ENCODE peak calls at places on chromosomes 6 and 20, in eight cellular contexts. D is HFFc6; N is NCI-H345; O is activated CD4-positive, alpha-beta T cell treated with anti-CD3 and anti-CD28 coated beads for 4 hours; P is NCI-H1694 treated with DMSO at 0.1 percent for 48 hours; E is psoas muscle; C is foreskin fibroblast; M is memory B cell. V is an unnamed sample.

GRCh38 chr6:89371849-89372505 is 19.5 kb upstream of the UBE2J1 start:
- DNase-seq in E (peak), N (peak), D (peak), O (peak), C (peak), M (peak), P (peak), V (peak)

GRCh38 chr20:35886537-35886936 is 67.8 kb downstream of the SCAND1 start:
- DNase-seq in C (no peak), E (peak), N (no peak), D (no peak), O (no peak), P (peak), M (no peak), V (peak)

GRCh38 chr20:63756648-63756991 is 17.0 kb downstream of the SLC2A4RG start:
- DNase-seq in P (no peak), M (no peak), O (no peak), N (no peak), E (no peak), C (no peak), D (no peak), V (no peak)

GRCh38 chr20:35476288-35476687 is 20.9 kb downstream of the CEP250 start:
- DNase-seq in M (no peak), O (no peak), E (no peak), D (no peak), N (no peak), P (no peak), C (no peak), V (no peak)

GRCh38 chr6:81864124-81864523 is 111.6 kb upstream of the TENT5A start:
- DNase-seq in C (no peak), P (no peak), E (no peak), D (no peak), N (no peak), M (no peak), O (no peak), V (no peak)

GRCh38 chr20:36805396-36805795 is 31.8 kb upstream of the DSN1 start:
- DNase-seq in O (no peak), D (no peak), N (no peak), M (no peak), P (no peak), C (no peak), E (no peak), V (no peak)

GRCh38 chr6:162198072-162198471 is 529.5 kb downstream of the PRKN start:
- DNase-seq in O (no peak), M (no peak), C (no peak), E (no peak), D (no peak), N (no peak), P (no peak), V (no peak)

GRCh38 chr20:45905505-45906079 is 6.4 kb downstream of the PLTP start:
- DNase-seq in O (no peak), N (no peak), D (peak), E (no peak), M (no peak), C (no peak), P (no peak), V (no peak)

GRCh38 chr6:15897063-15897934 is 231.6 kb upstream of the MYLIP start:
- DNase-seq in N (no peak), M (no peak), C (peak), D (no peak), E (no peak), O (no peak), P (no peak), V (peak)

GRCh38 chr6:41226752-41227151 is 1.4 kb upstream of the TREML4 start:
- DNase-seq in M (no peak), N (no peak), D (no peak), E (no peak), O (no peak), C (no peak), P (no peak), V (no peak)

GRCh38 chr20:53706511-53707031 is 112.9 kb upstream of the ZNF217 start:
- DNase-seq in E (no peak), C (no peak), O (no peak), D (no peak), N (no peak), P (no peak), M (no peak), V (no peak)

GRCh38 chr20:53881362-53881761 is 189.0 kb downstream of the BCAS1 start:
- DNase-seq in O (no peak), E (no peak), D (no peak), C (no peak), P (no peak), N (no peak), M (no peak), V (no peak)

GRCh38 chr6:149033454-149034241 is 283.9 kb upstream of the TAB2 start:
- DNase-seq in P (no peak), D (no peak), C (no peak), O (no peak), E (no peak), M (no peak), N (no peak), V (no peak)

GRCh38 chr20:22257912-22258311 is 326.5 kb downstream of the FOXA2 start:
- DNase-seq in E (no peak), O (no peak), C (no peak), P (no peak), D (no peak), M (no peak), N (no peak), V (no peak)

GRCh38 chr6:82914511-82914910 is 151.1 kb downstream of the UBE3D start:
- DNase-seq in M (no peak), D (no peak), O (no peak), N (no peak), P (no peak), E (no peak), C (no peak), V (no peak)

GRCh38 chr6:118186676-118187567 is 279.9 kb downstream of the SLC35F1 start:
- DNase-seq in C (no peak), N (peak), P (no peak), E (no peak), M (no peak), D (no peak), O (no peak), V (no peak)

GRCh38 chr6:5084787-5085637 is at the start of gene PPP1R3G:
- DNase-seq in C (peak), N (no peak), D (peak), M (peak), P (no peak), O (no peak), E (peak), V (no peak)

GRCh38 chr6:95686858-95687257 is 109.5 kb downstream of the MANEA start:
- DNase-seq in C (no peak), D (no peak), O (no peak), M (no peak), P (peak), E (no peak), N (no peak), V (no peak)

GRCh38 chr6:143598466-143599080 is 79.2 kb upstream of the PHACTR2 start:
- DNase-seq in O (peak), D (no peak), E (no peak), C (no peak), P (no peak), N (no peak), M (no peak), V (no peak)

GRCh38 chr6:1703923-1704322 is 94.2 kb downstream of the FOXC1 start:
- DNase-seq in P (no peak), O (no peak), N (no peak), D (no peak), M (no peak), C (no peak), E (no peak), V (no peak)

GRCh38 chr6:56868687-56869086 is 86.2 kb upstream of the BEND6 start:
- DNase-seq in M (no peak), N (no peak), C (peak), D (peak), E (no peak), O (no peak), P (no peak), V (no peak)

GRCh38 chr6:80605165-80605989 is 498.9 kb downstream of the BCKDHB start:
- DNase-seq in O (no peak), P (peak), D (peak), E (no peak), C (peak), M (no peak), N (peak), V (no peak)

GRCh38 chr20:12030470-12030869 is 112.8 kb downstream of the BTBD3 start:
- DNase-seq in M (no peak), C (no peak), E (no peak), N (peak), P (no peak), O (no peak), D (no peak), V (no peak)

GRCh38 chr6:154993026-154993425 is 2.1 kb upstream of the TIAM2 start:
- DNase-seq in M (no peak), N (no peak), D (no peak), O (no peak), E (no peak), P (no peak), C (peak), V (no peak)

GRCh38 chr20:59047938-59048680 is 5.5 kb upstream of the PRELID3B start:
- DNase-seq in C (no peak), D (peak), P (no peak), M (no peak), E (no peak), N (no peak), O (no peak), V (no peak)

GRCh38 chr6:19303381-19303780 is 533.8 kb upstream of the ID4 start:
- DNase-seq in C (no peak), O (no peak), E (no peak), N (peak), P (peak), M (no peak), D (no peak), V (no peak)

GRCh38 chr6:45920819-45921511 is 94.7 kb downstream of the CLIC5 start:
- DNase-seq in C (no peak), P (no peak), D (no peak), E (no peak), N (no peak), O (no peak), M (no peak), V (no peak)

V was measured in gastrocnemius medialis.